ENCODE peak calls at places on chromosomes 6 and 20, in ten cellular contexts. B, T, E, R, D, S, V, N, M and Q are unnamed samples.

GRCh38 chr6:123909989-123910388 is 106.3 kb downstream of the NKAIN2 start:
- DNase-seq in D (no peak), B (no peak), E (no peak), M (peak; percentile 50), V (no peak), S (no peak), R (peak; percentile 13), T (no peak), N (no peak), Q (no peak)

GRCh38 chr6:42129360-42129676 is 13.1 kb downstream of the C6orf132 start:
- DNase-seq in V (no peak), R (no peak), E (no peak), S (no peak), D (no peak), M (no peak), N (no peak), T (no peak), B (no peak), Q (no peak)

GRCh38 chr20:45470939-45471338 is 1.4 kb downstream of the WFDC2 start:
- DNase-seq in E (peak; percentile 28), N (no peak), S (peak; percentile 13), V (no peak), B (no peak), M (peak; percentile 62), R (no peak), T (no peak), D (no peak), Q (peak; percentile 25)

GRCh38 chr20:33861458-33861857 is 50.3 kb downstream of the CHMP4B start:
- DNase-seq in E (no peak), D (no peak), B (no peak), V (no peak), T (no peak), M (no peak), S (no peak), N (no peak), R (no peak), Q (no peak)

GRCh38 chr20:16760431-16761304 is 12.5 kb downstream of the OTOR start:
- DNase-seq in E (no peak), D (no peak), S (no peak), B (no peak), T (no peak), V (peak; percentile 30), M (no peak), R (no peak), N (no peak), Q (no peak)

GRCh38 chr20:40741507-40742106 is 52.6 kb upstream of the MAFB start:
- DNase-seq in B (peak; percentile 58), R (peak; percentile 50), T (no peak), D (peak; percentile 65), M (peak; percentile 9), N (peak; percentile 77), E (peak; percentile 56), V (peak; percentile 58), S (peak; percentile 21), Q (no peak)

GRCh38 chr6:159874475-159874874 is 16.3 kb upstream of the MAS1 start:
- DNase-seq in R (no peak), D (no peak), M (no peak), V (no peak), E (no peak), S (no peak), T (peak; percentile 75), N (peak; percentile 30), B (no peak), Q (peak; percentile 7)

GRCh38 chr6:152634773-152635172 is 2.4 kb downstream of the SYNE1 start:
- DNase-seq in E (no peak), D (no peak), S (no peak), M (no peak), V (no peak), N (no peak), B (no peak), T (no peak), R (no peak), Q (peak; percentile 77)

GRCh38 chr6:166942393-166943168 is 13.8 kb downstream of the RNASET2 start:
- DNase-seq in B (no peak), T (no peak), V (no peak), E (no peak), S (no peak), D (no peak), N (peak; percentile 23), R (no peak), M (no peak), Q (no peak)

GRCh38 chr20:21623074-21623780 is 82.2 kb upstream of the PAX1 start:
- DNase-seq in M (no peak), N (no peak), E (no peak), D (no peak), S (no peak), V (no peak), T (no peak), B (no peak), R (no peak), Q (no peak)

GRCh38 chr20:23437126-23437894 is 2.2 kb upstream of the CSTL1 start:
- DNase-seq in R (no peak), E (no peak), V (no peak), T (no peak), B (no peak), M (no peak), S (no peak), D (no peak), N (no peak), Q (no peak)

GRCh38 chr6:47187883-47188587 is 121.7 kb downstream of the TNFRSF21 start:
- DNase-seq in R (peak; percentile 56), S (no peak), M (no peak), B (no peak), V (no peak), D (no peak), E (no peak), T (no peak), N (peak; percentile 47), Q (no peak)

GRCh38 chr6:97189767-97190166 is 93.2 kb downstream of the MMS22L start:
- DNase-seq in M (no peak), R (no peak), E (peak; percentile 62), B (no peak), S (no peak), T (no peak), V (peak; percentile 17), D (no peak), N (peak; percentile 80), Q (no peak)

GRCh38 chr6:74690365-74690764 is 515.5 kb downstream of the COL12A1 start:
- DNase-seq in D (no peak), E (no peak), B (no peak), T (no peak), R (no peak), M (no peak), S (no peak), V (no peak), N (peak; percentile 6), Q (no peak)

GRCh38 chr6:139250296-139251274 is 41.2 kb downstream of the TXLNB start:
- DNase-seq in E (peak; percentile 63), T (peak; percentile 52), D (no peak), R (peak; percentile 65), S (peak; percentile 40), M (peak; percentile 24), V (peak; percentile 73), N (peak; percentile 84), B (peak; percentile 66), Q (peak; percentile 23)

GRCh38 chr6:25342784-25343183 is 63.6 kb downstream of the CARMIL1 start:
- DNase-seq in E (no peak), V (no peak), T (no peak), D (no peak), R (no peak), S (no peak), N (peak; percentile 51), M (no peak), B (no peak), Q (no peak)

GRCh38 chr6:168410554-168411011 is 30.4 kb upstream of the SMOC2 start:
- DNase-seq in T (no peak), E (no peak), M (no peak), R (no peak), S (no peak), D (no peak), B (no peak), N (no peak), V (no peak), Q (no peak)

GRCh38 chr6:38495922-38496635 is 143.7 kb downstream of the BTBD9 start:
- DNase-seq in S (no peak), E (no peak), R (no peak), B (peak; percentile 21), M (peak; percentile 76), N (no peak), V (no peak), T (no peak), D (no peak), Q (no peak)

GRCh38 chr20:36454664-36455427 is 86.5 kb upstream of the MYL9 start:
- DNase-seq in E (no peak), B (no peak), N (no peak), D (no peak), S (no peak), T (no peak), M (no peak), V (no peak), R (no peak), Q (peak; percentile 94)

GRCh38 chr6:19697744-19698290 is 139.4 kb upstream of the ID4 start:
- DNase-seq in S (no peak), M (no peak), V (peak; percentile 72), N (peak; percentile 82), R (no peak), E (peak; percentile 95), D (no peak), T (no peak), B (no peak), Q (no peak)

GRCh38 chr6:30915591-30915946 is 1.5 kb downstream of the VARS2 start:
- DNase-seq in D (no peak), R (peak; percentile 81), S (no peak), E (peak; percentile 76), M (peak; percentile 48), N (peak; percentile 80), T (peak; percentile 41), B (peak; percentile 88), V (peak; percentile 74), Q (peak; percentile 78)

GRCh38 chr6:170450946-170451761 is 102.0 kb downstream of the PSMB1 start:
- DNase-seq in B (no peak), S (no peak), M (peak; percentile 9), T (no peak), D (no peak), E (no peak), V (no peak), N (no peak), R (no peak), Q (no peak)

GRCh38 chr20:4449977-4450715 is 271.6 kb upstream of the PRND start:
- DNase-seq in T (no peak), R (no peak), B (no peak), N (peak; percentile 93), D (no peak), M (no peak), S (no peak), V (peak; percentile 68), E (peak; percentile 30), Q (no peak)

GRCh38 chr20:54362283-54362682 is 113.1 kb upstream of the DOK5 start:
- DNase-seq in B (no peak), T (no peak), V (no peak), S (no peak), D (no peak), N (no peak), E (no peak), R (no peak), M (no peak), Q (no peak)

GRCh38 chr20:43442310-43442880 is 15.3 kb upstream of the SRSF6 start:
- DNase-seq in R (no peak), T (no peak), B (no peak), M (no peak), S (no peak), E (peak; percentile 51), D (no peak), V (no peak), N (peak; percentile 26), Q (no peak)

GRCh38 chr20:16279320-16279719 is 293.9 kb downstream of the KIF16B start:
- DNase-seq in T (no peak), D (no peak), R (no peak), E (peak; percentile 3), S (no peak), B (no peak), M (no peak), V (no peak), N (no peak), Q (no peak)

GRCh38 chr6:13239530-13240455 is 88.5 kb downstream of the TBC1D7 start:
- DNase-seq in E (no peak), T (no peak), S (no peak), D (no peak), N (peak; percentile 13), V (no peak), M (no peak), R (no peak), B (no peak), Q (no peak)

GRCh38 chr6:133769463-133769862 is 119.5 kb upstream of the TCF21 start:
- DNase-seq in M (no peak), R (no peak), V (no peak), B (no peak), E (peak; percentile 74), S (no peak), N (peak; percentile 46), D (no peak), T (no peak), Q (no peak)